ENCODE peak calls at places on chromosome 12, in seven cellular contexts. B is heart right ventricle; O is neural crest cell; X is HFFc6; P is sigmoid colon; K is lower leg skin; D is activated CD8-positive, alpha-beta T cell treated with anti-CD3 and anti-CD28 coated beads for 36 hours. V is an unnamed sample.

GRCh38 chr12:81167694-81168093 is 89.8 kb downstream of the ACSS3 start:
- DNase-seq in X (no peak), D (no peak), P (no peak), K (no peak), B (no peak), O (no peak), V (peak)

GRCh38 chr12:123681605-123682004 is 10.7 kb downstream of the TCTN2 start:
- DNase-seq in K (no peak), O (no peak), X (no peak), P (no peak), B (no peak), D (no peak), V (no peak)

GRCh38 chr12:109430244-109430643 is 46.9 kb downstream of the KCTD10 start:
- DNase-seq in B (no peak), P (no peak), D (no peak), X (no peak), K (no peak), O (no peak), V (no peak)

GRCh38 chr12:65170245-65170881 is 980 bp downstream of the LEMD3 start:
- DNase-seq in X (peak), D (peak), P (peak), O (peak), B (peak), K (peak), V (no peak)

GRCh38 chr12:92544321-92544720 is 158.5 kb upstream of the PLEKHG7 start:
- DNase-seq in O (no peak), P (no peak), D (no peak), B (no peak), X (no peak), K (no peak), V (no peak)

GRCh38 chr12:106973545-106973944 is 13.4 kb downstream of the MTERF2 start:
- DNase-seq in X (no peak), P (no peak), B (no peak), K (no peak), O (no peak), D (no peak), V (no peak)

GRCh38 chr12:94206886-94207285 is 58.5 kb downstream of the PLXNC1 start:
- DNase-seq in K (no peak), B (no peak), O (no peak), X (no peak), D (no peak), P (no peak), V (no peak)

GRCh38 chr12:106311139-106311538 is 8.6 kb downstream of the TCP11L2 start:
- DNase-seq in X (no peak), K (no peak), B (no peak), O (no peak), P (no peak), D (no peak), V (no peak)

GRCh38 chr12:10633541-10633940 is 20.1 kb upstream of the MAGOHB start:
- DNase-seq in D (no peak), P (no peak), B (no peak), O (no peak), X (no peak), K (no peak), V (no peak)

GRCh38 chr12:131046813-131047788 is 93.4 kb downstream of the ADGRD1 start:
- DNase-seq in B (peak), X (no peak), D (peak), P (peak), O (no peak), K (peak), V (no peak)

GRCh38 chr12:75910452-75910722 is 121.2 kb downstream of the PHLDA1 start:
- DNase-seq in B (no peak), P (no peak), O (no peak), K (no peak), D (no peak), X (no peak), V (no peak)
- TF ChIP-seq CTCF in B (no peak), P (no peak), O (no peak), K (no peak), D (no peak), X (no peak), V (no peak)

DNA sequence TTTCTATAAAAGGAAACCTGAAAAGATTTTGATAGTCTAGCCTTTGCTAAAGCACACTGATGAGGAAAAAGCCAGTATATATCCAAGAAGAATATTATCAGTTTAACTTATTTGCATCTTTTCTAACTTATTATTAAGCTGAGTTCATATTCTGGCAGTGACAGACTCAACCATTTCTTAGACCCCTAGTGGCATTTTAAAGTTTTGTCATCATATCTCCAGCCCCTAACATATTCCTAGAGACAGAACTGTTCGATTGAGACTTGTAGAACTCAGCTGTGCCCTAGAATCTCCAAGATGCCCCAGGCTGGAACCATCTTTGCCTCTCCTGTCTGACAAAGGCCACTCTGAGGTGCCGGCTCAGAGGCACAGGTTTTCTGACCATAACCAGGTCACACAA is 365.6 kb downstream of the NELL2 start:
- DNase-seq in B (no peak), D (no peak), X (no peak), K (no peak), O (no peak), P (no peak), V (no peak)
- TF ChIP-seq CTCF in B (no peak), D (no peak), X (no peak), K (no peak), O (peak), P (no peak), V (no peak)

GRCh38 chr12:54355104-54355815 is 9.0 kb downstream of the GPR84 start:
- DNase-seq in B (no peak), K (no peak), O (peak), X (no peak), P (no peak), D (no peak), V (no peak)
- TF ChIP-seq CTCF in B (no peak), K (no peak), O (peak), X (no peak), P (no peak), D (no peak), V (peak)

GRCh38 chr12:113552760-113553159 is 81.1 kb upstream of the LHX5 start:
- DNase-seq in D (no peak), X (no peak), P (no peak), B (no peak), O (no peak), K (no peak), V (no peak)
- TF ChIP-seq CTCF in D (no peak), X (no peak), P (no peak), B (no peak), O (no peak), K (no peak), V (no peak)

GRCh38 chr12:114018669-114019068 is 52.5 kb upstream of the RBM19 start:
- DNase-seq in D (no peak), K (no peak), B (no peak), O (no peak), X (peak), P (no peak), V (no peak)

GRCh38 chr12:114012744-114013431 is 46.8 kb upstream of the RBM19 start:
- DNase-seq in D (no peak), K (no peak), B (no peak), O (no peak), X (no peak), P (no peak), V (no peak)

GRCh38 chr12:114015851-114016250 is 49.7 kb upstream of the RBM19 start:
- DNase-seq in P (no peak), X (no peak), D (no peak), O (no peak), K (no peak), B (no peak), V (no peak)

GRCh38 chr12:114011711-114012110 is 45.6 kb upstream of the RBM19 start:
- DNase-seq in B (no peak), P (no peak), D (no peak), X (no peak), K (no peak), O (no peak), V (no peak)

DNA sequence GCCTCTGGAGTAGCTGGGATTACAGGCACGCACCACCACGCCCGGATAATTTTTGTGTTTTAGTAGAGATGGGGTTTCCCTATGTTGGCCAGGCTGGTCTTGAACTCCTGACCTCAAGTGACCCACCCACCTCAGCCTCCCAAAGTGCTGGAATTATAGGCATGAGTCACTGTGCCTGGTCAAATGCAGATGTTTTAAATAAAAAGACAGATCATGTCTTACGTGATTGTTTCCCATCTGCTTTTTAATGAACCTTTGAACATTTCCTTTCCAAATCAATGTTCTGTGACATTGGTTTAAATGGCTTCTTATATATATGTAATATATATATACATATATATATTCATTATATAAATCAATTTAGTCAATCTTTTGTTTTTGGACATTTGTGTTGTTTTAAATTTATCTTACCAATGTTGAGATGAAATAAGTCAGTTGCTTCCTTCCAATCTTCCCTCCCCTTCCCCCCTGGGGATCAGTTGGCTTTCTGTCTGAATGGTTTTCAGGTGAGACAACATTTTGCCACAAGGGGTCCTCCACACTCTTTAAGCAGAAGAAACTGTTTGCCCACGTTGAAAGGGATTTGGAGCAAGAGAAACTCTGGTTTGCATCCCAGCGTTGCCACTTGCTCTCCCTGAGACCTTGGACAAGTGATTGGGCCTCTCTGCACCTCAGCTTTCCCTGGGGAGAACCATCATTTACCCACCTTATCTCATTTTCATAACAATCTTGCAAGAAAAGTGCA is 47.6 kb upstream of the RBM19 start:
- DNase-seq in B (no peak), O (no peak), D (peak), X (peak), P (no peak), K (no peak), V (no peak)
- TF ChIP-seq CTCF in B (peak), O (peak), D (peak), X (peak), P (no peak), K (no peak), V (peak)

GRCh38 chr12:14113031-14113430 is 131.6 kb upstream of the GRIN2B start:
- DNase-seq in B (no peak), P (no peak), D (no peak), K (no peak), O (no peak), X (no peak), V (no peak)

GRCh38 chr12:14108702-14109101 is 127.3 kb upstream of the GRIN2B start:
- DNase-seq in O (no peak), B (no peak), D (no peak), K (no peak), X (no peak), P (no peak), V (no peak)

GRCh38 chr12:14111230-14111865 is 129.9 kb upstream of the GRIN2B start:
- DNase-seq in K (no peak), X (no peak), O (no peak), B (no peak), P (no peak), D (peak), V (no peak)
- TF ChIP-seq CTCF in K (no peak), X (no peak), O (peak), B (no peak), P (no peak), D (no peak), V (no peak)

GRCh38 chr12:50740307-50740706 is 23.6 kb upstream of the ATF1 start:
- DNase-seq in B (no peak), O (no peak), P (no peak), X (no peak), K (peak), D (peak), V (no peak)

GRCh38 chr12:50739611-50740010 is 24.3 kb upstream of the ATF1 start:
- DNase-seq in P (no peak), D (no peak), X (no peak), O (no peak), K (peak), B (no peak), V (no peak)

GRCh38 chr12:50733720-50734119 is 30.2 kb upstream of the ATF1 start:
- DNase-seq in D (no peak), O (no peak), X (no peak), P (no peak), B (no peak), K (no peak), V (no peak)

GRCh38 chr12:50732591-50732990 is 31.3 kb upstream of the ATF1 start:
- DNase-seq in P (no peak), O (no peak), D (no peak), X (peak), B (no peak), K (no peak), V (peak)

GRCh38 chr12:50734409-50735263 is 29.3 kb upstream of the ATF1 start:
- DNase-seq in P (no peak), X (peak), K (no peak), O (peak), D (peak), B (no peak), V (peak)
- TF ChIP-seq CTCF in P (no peak), X (peak), K (no peak), O (peak), D (peak), B (peak), V (peak)

V was measured in astrocyte of the cerebellum.